ENCODE peak calls at places on chromosomes 4 and X, in eight cellular contexts. One of them, this sample, is unnamed.

GRCh38 chrX:74922922-74923321 is 2.3 kb downstream of the NEXMIF start:
- DNase-seq in psoas muscle: no peak
- DNase-seq in mesenchymal stem cell: no peak
- DNase-seq in lower leg skin: no peak
- DNase-seq in SJCRH30: no peak
- DNase-seq in GM23248: no peak
- DNase-seq in breast epithelium: no peak
- DNase-seq in sigmoid colon: no peak
- DNase-seq in this sample: no peak

GRCh38 chr4:119897260-119897659 is 169.4 kb downstream of the MAD2L1 start:
- DNase-seq in GM23248: no peak
- DNase-seq in lower leg skin: no peak
- DNase-seq in psoas muscle: no peak
- DNase-seq in mesenchymal stem cell: no peak
- DNase-seq in SJCRH30: no peak
- DNase-seq in breast epithelium: no peak
- DNase-seq in sigmoid colon: no peak
- DNase-seq in this sample: no peak

GRCh38 chr4:13750594-13750993 is 123.1 kb upstream of the BOD1L1 start:
- DNase-seq in GM23248: no peak
- DNase-seq in sigmoid colon: no peak
- DNase-seq in lower leg skin: no peak
- DNase-seq in mesenchymal stem cell: no peak
- DNase-seq in SJCRH30: no peak
- DNase-seq in psoas muscle: no peak
- DNase-seq in breast epithelium: no peak
- DNase-seq in this sample: no peak

GRCh38 chrX:68358679-68359078 is 74.6 kb downstream of the OPHN1 start:
- DNase-seq in breast epithelium: no peak
- DNase-seq in sigmoid colon: no peak
- DNase-seq in GM23248: no peak
- DNase-seq in psoas muscle: no peak
- DNase-seq in mesenchymal stem cell: no peak
- DNase-seq in lower leg skin: no peak
- DNase-seq in SJCRH30: no peak
- DNase-seq in this sample: no peak

GRCh38 chr4:118917582-118917981 is 28.9 kb downstream of the SYNPO2 start:
- DNase-seq in breast epithelium: no peak
- DNase-seq in psoas muscle: no peak
- DNase-seq in sigmoid colon: no peak
- DNase-seq in mesenchymal stem cell: no peak
- DNase-seq in lower leg skin: no peak
- DNase-seq in GM23248: peak
- DNase-seq in SJCRH30: no peak
- DNase-seq in this sample: no peak

GRCh38 chrX:23493941-23494374 is 159.3 kb downstream of the PTCHD1 start:
- DNase-seq in psoas muscle: no peak
- DNase-seq in GM23248: no peak
- DNase-seq in sigmoid colon: no peak
- DNase-seq in breast epithelium: no peak
- DNase-seq in lower leg skin: no peak
- DNase-seq in SJCRH30: peak
- DNase-seq in mesenchymal stem cell: no peak
- DNase-seq in this sample: no peak

GRCh38 chr4:139559095-139559490 is 3.1 kb upstream of the SETD7 start:
- DNase-seq in psoas muscle: no peak
- DNase-seq in GM23248: no peak
- DNase-seq in sigmoid colon: no peak
- DNase-seq in mesenchymal stem cell: no peak
- DNase-seq in breast epithelium: no peak
- DNase-seq in SJCRH30: no peak
- DNase-seq in lower leg skin: no peak
- DNase-seq in this sample: no peak

GRCh38 chr4:4860381-4860802 is 927 bp downstream of the MSX1 start:
- DNase-seq in sigmoid colon: no peak
- DNase-seq in breast epithelium: no peak
- DNase-seq in mesenchymal stem cell: peak
- DNase-seq in SJCRH30: peak
- DNase-seq in GM23248: no peak
- DNase-seq in lower leg skin: no peak
- DNase-seq in psoas muscle: no peak
- DNase-seq in this sample: no peak

GRCh38 chr4:83582289-83582756 is 46.4 kb downstream of the GPAT3 start:
- DNase-seq in psoas muscle: peak
- DNase-seq in lower leg skin: no peak
- DNase-seq in mesenchymal stem cell: no peak
- DNase-seq in SJCRH30: no peak
- DNase-seq in sigmoid colon: peak
- DNase-seq in GM23248: peak
- DNase-seq in breast epithelium: peak
- DNase-seq in this sample: no peak

GRCh38 chr4:128782875-128783614 is 26.5 kb upstream of the JADE1 start:
- DNase-seq in lower leg skin: peak
- DNase-seq in mesenchymal stem cell: no peak
- DNase-seq in sigmoid colon: no peak
- DNase-seq in GM23248: peak
- DNase-seq in SJCRH30: no peak
- DNase-seq in breast epithelium: no peak
- DNase-seq in psoas muscle: peak
- DNase-seq in this sample: no peak

GRCh38 chr4:56149601-56150000 is 200.9 kb downstream of the CEP135 start:
- DNase-seq in SJCRH30: no peak
- DNase-seq in sigmoid colon: no peak
- DNase-seq in GM23248: peak
- DNase-seq in breast epithelium: no peak
- DNase-seq in lower leg skin: no peak
- DNase-seq in psoas muscle: no peak
- DNase-seq in mesenchymal stem cell: peak
- DNase-seq in this sample: no peak

GRCh38 chr4:142600952-142601351 is 245.1 kb downstream of the INPP4B start:
- DNase-seq in GM23248: peak
- DNase-seq in sigmoid colon: no peak
- DNase-seq in breast epithelium: no peak
- DNase-seq in SJCRH30: no peak
- DNase-seq in psoas muscle: no peak
- DNase-seq in lower leg skin: no peak
- DNase-seq in mesenchymal stem cell: no peak
- DNase-seq in this sample: no peak

GRCh38 chr4:25088342-25088952 is 57.7 kb upstream of the LGI2 start:
- DNase-seq in GM23248: peak
- DNase-seq in breast epithelium: no peak
- DNase-seq in SJCRH30: no peak
- DNase-seq in psoas muscle: no peak
- DNase-seq in sigmoid colon: no peak
- DNase-seq in lower leg skin: no peak
- DNase-seq in mesenchymal stem cell: no peak
- DNase-seq in this sample: no peak

GRCh38 chr4:101119141-101119540 is 228.2 kb downstream of the PPP3CA start:
- DNase-seq in sigmoid colon: no peak
- DNase-seq in lower leg skin: no peak
- DNase-seq in breast epithelium: no peak
- DNase-seq in GM23248: no peak
- DNase-seq in psoas muscle: no peak
- DNase-seq in mesenchymal stem cell: no peak
- DNase-seq in SJCRH30: no peak
- DNase-seq in this sample: no peak

GRCh38 chr4:16777726-16778125 is 120.7 kb downstream of the LDB2 start:
- DNase-seq in breast epithelium: no peak
- DNase-seq in sigmoid colon: no peak
- DNase-seq in GM23248: no peak
- DNase-seq in psoas muscle: no peak
- DNase-seq in mesenchymal stem cell: no peak
- DNase-seq in SJCRH30: no peak
- DNase-seq in lower leg skin: no peak
- DNase-seq in this sample: no peak

GRCh38 chrX:34658316-34658715 is 1.2 kb upstream of the TMEM47 start:
- DNase-seq in SJCRH30: no peak
- DNase-seq in lower leg skin: no peak
- DNase-seq in sigmoid colon: no peak
- DNase-seq in GM23248: peak
- DNase-seq in psoas muscle: no peak
- DNase-seq in mesenchymal stem cell: no peak
- DNase-seq in breast epithelium: no peak
- DNase-seq in this sample: no peak

GRCh38 chr4:147782087-147782781 is 50.3 kb downstream of the ARHGAP10 start:
- DNase-seq in sigmoid colon: no peak
- DNase-seq in lower leg skin: no peak
- DNase-seq in SJCRH30: peak
- DNase-seq in breast epithelium: no peak
- DNase-seq in psoas muscle: no peak
- DNase-seq in mesenchymal stem cell: peak
- DNase-seq in GM23248: peak
- DNase-seq in this sample: no peak

GRCh38 chr4:86441175-86441960 is 81.5 kb upstream of the MAPK10 start:
- DNase-seq in lower leg skin: no peak
- DNase-seq in mesenchymal stem cell: peak
- DNase-seq in SJCRH30: no peak
- DNase-seq in GM23248: peak
- DNase-seq in psoas muscle: no peak
- DNase-seq in sigmoid colon: no peak
- DNase-seq in breast epithelium: no peak
- DNase-seq in this sample: no peak

GRCh38 chrX:70444326-70445196 is at the start of gene DLG3:
- DNase-seq in psoas muscle: no peak
- DNase-seq in lower leg skin: no peak
- DNase-seq in SJCRH30: peak
- DNase-seq in breast epithelium: no peak
- DNase-seq in sigmoid colon: no peak
- DNase-seq in mesenchymal stem cell: peak
- DNase-seq in GM23248: peak
- DNase-seq in this sample: no peak

GRCh38 chrX:114611018-114611619 is 27.2 kb downstream of the HTR2C start:
- DNase-seq in psoas muscle: no peak
- DNase-seq in mesenchymal stem cell: peak
- DNase-seq in GM23248: peak
- DNase-seq in breast epithelium: no peak
- DNase-seq in SJCRH30: peak
- DNase-seq in lower leg skin: no peak
- DNase-seq in sigmoid colon: no peak
- DNase-seq in this sample: no peak

DNA sequence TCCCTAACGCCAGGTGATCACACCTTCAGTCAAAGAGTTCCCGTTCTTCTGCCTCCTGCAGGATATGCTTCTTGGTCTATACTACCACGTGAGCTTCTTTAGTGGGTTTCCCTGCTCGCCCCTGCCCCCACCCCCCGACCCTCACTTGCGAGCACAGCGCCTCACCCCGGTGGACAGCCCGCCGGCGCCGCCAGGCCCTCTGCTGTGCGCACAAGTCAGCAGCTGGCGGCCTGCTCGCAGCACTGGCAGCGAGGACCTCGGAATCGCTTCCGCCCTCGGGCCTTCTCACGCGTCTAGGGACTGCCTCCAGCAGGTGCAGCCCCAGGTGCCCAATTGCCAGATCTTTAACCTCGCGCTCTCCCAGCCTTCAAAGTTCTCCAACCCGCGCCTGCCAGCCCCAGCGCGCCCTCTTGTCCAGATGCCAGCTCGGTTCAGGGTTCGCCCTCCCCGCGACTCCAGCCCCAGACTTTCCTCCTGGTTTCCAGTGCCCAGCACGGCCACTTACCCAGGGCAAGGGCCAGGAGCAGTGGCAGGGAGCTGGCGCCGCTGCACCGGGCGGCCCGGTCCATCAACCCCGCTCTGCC is 474 bp downstream of the BTC start:
- DNase-seq in SJCRH30: no peak
- DNase-seq in psoas muscle: peak
- DNase-seq in GM23248: peak
- DNase-seq in sigmoid colon: peak
- DNase-seq in breast epithelium: peak
- DNase-seq in lower leg skin: peak
- DNase-seq in mesenchymal stem cell: peak
- DNase-seq in this sample: peak
- H3K4me3 ChIP-seq in SJCRH30: peak
- H3K4me3 ChIP-seq in psoas muscle: peak
- H3K4me3 ChIP-seq in GM23248: peak
- H3K4me3 ChIP-seq in sigmoid colon: peak
- H3K4me3 ChIP-seq in breast epithelium: peak
- H3K4me3 ChIP-seq in lower leg skin: peak
- H3K4me3 ChIP-seq in mesenchymal stem cell: peak
- H3K4me3 ChIP-seq in this sample: peak

GRCh38 chrX:21940356-21940829 is at the start of gene SMS:
- DNase-seq in sigmoid colon: peak
- DNase-seq in SJCRH30: peak
- DNase-seq in breast epithelium: peak
- DNase-seq in mesenchymal stem cell: peak
- DNase-seq in lower leg skin: peak
- DNase-seq in psoas muscle: peak
- DNase-seq in GM23248: peak
- DNase-seq in this sample: no peak

GRCh38 chrX:21947671-21948070 is 7.2 kb downstream of the SMS start:
- DNase-seq in mesenchymal stem cell: no peak
- DNase-seq in lower leg skin: no peak
- DNase-seq in breast epithelium: no peak
- DNase-seq in psoas muscle: no peak
- DNase-seq in GM23248: no peak
- DNase-seq in sigmoid colon: no peak
- DNase-seq in SJCRH30: no peak
- DNase-seq in this sample: no peak

GRCh38 chrX:21946925-21947641 is 6.6 kb downstream of the SMS start:
- DNase-seq in SJCRH30: no peak
- DNase-seq in mesenchymal stem cell: peak
- DNase-seq in lower leg skin: no peak
- DNase-seq in sigmoid colon: no peak
- DNase-seq in GM23248: peak
- DNase-seq in breast epithelium: no peak
- DNase-seq in psoas muscle: no peak
- DNase-seq in this sample: no peak

GRCh38 chrX:21944136-21944615 is 3.7 kb downstream of the SMS start:
- DNase-seq in sigmoid colon: no peak
- DNase-seq in psoas muscle: no peak
- DNase-seq in GM23248: no peak
- DNase-seq in SJCRH30: no peak
- DNase-seq in lower leg skin: no peak
- DNase-seq in mesenchymal stem cell: no peak
- DNase-seq in breast epithelium: no peak
- DNase-seq in this sample: no peak

GRCh38 chrX:21943460-21944135 is 3.1 kb downstream of the SMS start:
- DNase-seq in breast epithelium: no peak
- DNase-seq in mesenchymal stem cell: peak
- DNase-seq in sigmoid colon: no peak
- DNase-seq in psoas muscle: no peak
- DNase-seq in GM23248: peak
- DNase-seq in lower leg skin: no peak
- DNase-seq in SJCRH30: no peak
- DNase-seq in this sample: no peak
- H3K4me3 ChIP-seq in breast epithelium: no peak
- H3K4me3 ChIP-seq in mesenchymal stem cell: no peak
- H3K4me3 ChIP-seq in sigmoid colon: no peak
- H3K4me3 ChIP-seq in psoas muscle: no peak
- H3K4me3 ChIP-seq in GM23248: peak
- H3K4me3 ChIP-seq in lower leg skin: no peak
- H3K4me3 ChIP-seq in SJCRH30: no peak
- H3K4me3 ChIP-seq in this sample: peak

GRCh38 chr4:81032174-81032551 is 1.7 kb downstream of the BMP3 start:
- DNase-seq in psoas muscle: no peak
- DNase-seq in sigmoid colon: no peak
- DNase-seq in GM23248: no peak
- DNase-seq in SJCRH30: no peak
- DNase-seq in breast epithelium: no peak
- DNase-seq in mesenchymal stem cell: no peak
- DNase-seq in lower leg skin: no peak
- DNase-seq in this sample: no peak
- H3K4me3 ChIP-seq in psoas muscle: no peak
- H3K4me3 ChIP-seq in sigmoid colon: peak
- H3K4me3 ChIP-seq in GM23248: no peak
- H3K4me3 ChIP-seq in SJCRH30: no peak
- H3K4me3 ChIP-seq in breast epithelium: no peak
- H3K4me3 ChIP-seq in mesenchymal stem cell: no peak
- H3K4me3 ChIP-seq in lower leg skin: no peak
- H3K4me3 ChIP-seq in this sample: no peak

GRCh38 chr4:40564004-40564403 is 65.7 kb downstream of the RBM47 start:
- DNase-seq in psoas muscle: no peak
- DNase-seq in mesenchymal stem cell: no peak
- DNase-seq in SJCRH30: no peak
- DNase-seq in GM23248: peak
- DNase-seq in sigmoid colon: no peak
- DNase-seq in lower leg skin: no peak
- DNase-seq in breast epithelium: no peak
- DNase-seq in this sample: no peak
- H3K4me3 ChIP-seq in psoas muscle: no peak
- H3K4me3 ChIP-seq in mesenchymal stem cell: no peak
- H3K4me3 ChIP-seq in SJCRH30: no peak
- H3K4me3 ChIP-seq in GM23248: no peak
- H3K4me3 ChIP-seq in sigmoid colon: no peak
- H3K4me3 ChIP-seq in lower leg skin: no peak
- H3K4me3 ChIP-seq in breast epithelium: no peak
- H3K4me3 ChIP-seq in this sample: no peak

This sample was measured in thoracic aorta.